ENCODE peak calls at places on chromosomes 11 and 22, in nine cellular contexts. V, F, K, I, D, H, M, R and T are unnamed samples.

GRCh38 chr11:58395581-58395980 is 11.1 kb downstream of the OR5B3 start:
- DNase-seq in V (no peak), M (no peak), I (no peak), H (peak; percentile 9), F (peak; percentile 28), R (no peak), D (no peak), K (no peak), T (no peak)

GRCh38 chr11:4839851-4840549 is 9.0 kb downstream of the OR51S1 start:
- DNase-seq in H (no peak), R (no peak), K (no peak), F (no peak), D (no peak), M (no peak), I (no peak), V (no peak), T (no peak)

GRCh38 chr22:46078241-46079092 is 71.9 kb upstream of the PPARA start:
- DNase-seq in H (peak; percentile 32), R (peak; percentile 72), F (no peak), D (no peak), M (no peak), K (peak; percentile 87), I (peak; percentile 70), V (peak; percentile 79), T (peak; percentile 86)

GRCh38 chr22:41197046-41197807 is 7.9 kb upstream of the L3MBTL2 start:
- DNase-seq in I (peak; percentile 86), R (peak; percentile 70), D (peak; percentile 78), V (peak; percentile 79), K (peak; percentile 84), H (peak; percentile 47), F (no peak), M (peak; percentile 85), T (peak; percentile 90)

GRCh38 chr11:85941380-85941973 is 86.3 kb downstream of the CCDC83 start:
- DNase-seq in K (no peak), F (no peak), V (peak; percentile 89), M (peak; percentile 42), H (peak; percentile 87), D (no peak), I (peak; percentile 77), R (peak; percentile 39), T (no peak)

GRCh38 chr11:30914143-30914762 is 328.1 kb upstream of the MPPED2 start:
- DNase-seq in M (no peak), I (peak; percentile 86), V (peak; percentile 70), F (no peak), H (peak; percentile 76), R (peak; percentile 25), D (no peak), K (peak; percentile 65), T (peak; percentile 79)

GRCh38 chr22:44182591-44183588 is 2.2 kb downstream of the PARVG start:
- DNase-seq in K (peak; percentile 71), H (no peak), D (peak; percentile 21), I (peak; percentile 66), M (peak; percentile 43), V (no peak), R (no peak), F (no peak), T (peak; percentile 80)

GRCh38 chr11:18115360-18116127 is 9.7 kb upstream of the SAAL1 start:
- DNase-seq in F (no peak), V (peak; percentile 79), D (peak; percentile 51), K (peak; percentile 49), M (peak; percentile 67), I (peak; percentile 75), H (peak; percentile 63), R (peak; percentile 79), T (no peak)

GRCh38 chr11:103433380-103433779 is 324.2 kb downstream of the DYNC2H1 start:
- DNase-seq in D (no peak), I (no peak), V (peak; percentile 20), K (no peak), F (peak; percentile 68), R (peak; percentile 67), M (no peak), H (peak; percentile 55), T (no peak)

GRCh38 chr11:124612567-124613245 is 1.5 kb downstream of the PANX3 start:
- DNase-seq in K (no peak), D (no peak), H (peak; percentile 23), R (no peak), V (no peak), I (no peak), M (no peak), F (no peak), T (no peak)

GRCh38 chr11:3880724-3881123 is 25.3 kb downstream of the STIM1 start:
- DNase-seq in D (no peak), I (no peak), H (peak; percentile 38), M (no peak), V (peak; percentile 56), K (no peak), F (no peak), R (no peak), T (no peak)